ENCODE peak calls at places on chromosomes 7 and 10, in five cellular contexts. Y is hepatocyte; F is PC-9; H is CD8-positive, alpha-beta memory T cell; L is uterus. B is an unnamed sample. For H3K4me1, the result is how much of the 10 kb centered on the place peaks cover.

GRCh38 chr7:1065263-1066260 is 21.2 kb downstream of the GPR146 start:
- DNase-seq in Y (peak), F (peak), H (peak), L (peak), B (peak)

GRCh38 chr7:29989257-29989995 is at the start of gene SCRN1:
- DNase-seq in Y (peak), F (peak), H (peak), L (peak), B (peak)

GRCh38 chr7:54680377-54681005 is 78.5 kb downstream of the SEC61G start:
- DNase-seq in Y (no peak), F (no peak), H (no peak), L (no peak), B (no peak)

GRCh38 chr10:119103687-119104652 is at the start of gene DENND10:
- DNase-seq in Y (peak), F (peak), H (peak), L (peak), B (peak)

GRCh38 chr10:30433286-30433778 is 652 bp upstream of the MAP3K8 start:
- DNase-seq in Y (peak), F (peak), H (no peak), L (peak), B (peak)

GRCh38 chr7:23893172-23893941 is 183.3 kb downstream of the STK31 start:
- DNase-seq in Y (peak), F (no peak), H (no peak), L (no peak), B (no peak)

GRCh38 chr7:44104880-44105771 is 981 bp downstream of the AEBP1 start:
- DNase-seq in Y (peak), F (no peak), H (no peak), L (peak), B (no peak)

GRCh38 chr10:44348496-44348895 is 36.4 kb downstream of the CXCL12 start:
- DNase-seq in Y (no peak), F (no peak), H (no peak), L (no peak), B (no peak)

GRCh38 chr7:38382627-38383026 is 109.2 kb upstream of the TARP start:
- DNase-seq in Y (no peak), F (no peak), H (no peak), L (no peak), B (no peak)

GRCh38 chr7:117445206-117445605 is 17.9 kb upstream of the ASZ1 start:
- DNase-seq in Y (peak), F (peak), H (no peak), L (no peak), B (no peak)

GRCh38 chr7:159025161-159025779 is 119.4 kb downstream of the VIPR2 start:
- DNase-seq in Y (no peak), F (no peak), H (no peak), L (peak), B (peak)

GRCh38 chr10:90199098-90199497 is 497.7 kb downstream of the KIF20B start:
- DNase-seq in Y (no peak), F (no peak), H (no peak), L (no peak), B (no peak)

GRCh38 chr10:48461623-48462481 is 143.0 kb downstream of the ARHGAP22 start:
- DNase-seq in Y (no peak), F (no peak), H (no peak), L (no peak), B (no peak)

GRCh38 chr10:84360634-84361365 is 32.4 kb downstream of the CCSER2 start:
- DNase-seq in Y (no peak), F (no peak), H (no peak), L (no peak), B (no peak)

GRCh38 chr10:132876967-132877366 is 65.4 kb downstream of the CFAP46 start:
- DNase-seq in Y (no peak), F (no peak), H (no peak), L (peak), B (peak)

GRCh38 chr7:33842141-33842540 is 63.2 kb upstream of the BMPER start:
- DNase-seq in Y (no peak), F (no peak), H (no peak), L (no peak), B (no peak)

GRCh38 chr10:78959901-78960300 is 108.9 kb upstream of the ZMIZ1 start:
- DNase-seq in Y (peak), F (no peak), H (no peak), L (peak), B (no peak)

GRCh38 chr10:12235796-12236195 is 39.8 kb downstream of the CDC123 start:
- DNase-seq in Y (no peak), F (no peak), H (no peak), L (no peak), B (no peak)

GRCh38 chr7:91869661-91870060 is 10.8 kb downstream of the MTERF1 start:
- DNase-seq in Y (no peak), F (no peak), H (no peak), L (no peak), B (no peak)

GRCh38 chr10:71600856-71601255 is 118.7 kb downstream of the C10orf105 start:
- DNase-seq in Y (no peak), F (no peak), H (no peak), L (no peak), B (no peak)

GRCh38 chr10:117168729-117169128 is 28.6 kb upstream of the KCNK18 start:
- DNase-seq in Y (no peak), F (no peak), H (no peak), L (no peak), B (no peak)

GRCh38 chr7:157397751-157398691 is 61.2 kb downstream of the DNAJB6 start:
- DNase-seq in Y (peak), F (no peak), H (no peak), L (peak), B (no peak)

GRCh38 chr7:44393238-44394111 is 68.1 kb upstream of the CAMK2B start:
- DNase-seq in Y (no peak), F (no peak), H (no peak), L (no peak), B (no peak)

GRCh38 chr10:25177093-25177753 is 2.4 kb downstream of the GPR158 start:
- DNase-seq in Y (no peak), F (no peak), H (no peak), L (no peak), B (no peak)

GRCh38 chr10:69473304-69473985 is 22.2 kb downstream of the TSPAN15 start:
- DNase-seq in Y (no peak), F (no peak), H (no peak), L (peak), B (no peak)

GRCh38 chr7:42886129-42886528 is 25.7 kb downstream of the C7orf25 start:
- DNase-seq in Y (no peak), F (no peak), H (no peak), L (no peak), B (no peak)

GRCh38 chr10:76643465-76643864 is 994.1 kb downstream of the KCNMA1 start:
- DNase-seq in Y (peak), F (no peak), H (no peak), L (peak), B (no peak)

GRCh38 chr10:58734116-58734515 is 221.4 kb downstream of the BICC1 start:
- DNase-seq in Y (no peak), F (no peak), H (no peak), L (no peak), B (no peak)

GRCh38 chr10:58727633-58728032 is 215.0 kb downstream of the BICC1 start:
- DNase-seq in Y (no peak), F (no peak), H (no peak), L (no peak), B (no peak)

GRCh38 chr10:58733436-58733835 is 220.8 kb downstream of the BICC1 start:
- DNase-seq in Y (no peak), F (no peak), H (no peak), L (no peak), B (no peak)

GRCh38 chr10:58735087-58735486 is 222.4 kb downstream of the BICC1 start:
- DNase-seq in Y (no peak), F (no peak), H (no peak), L (no peak), B (no peak)

DNA sequence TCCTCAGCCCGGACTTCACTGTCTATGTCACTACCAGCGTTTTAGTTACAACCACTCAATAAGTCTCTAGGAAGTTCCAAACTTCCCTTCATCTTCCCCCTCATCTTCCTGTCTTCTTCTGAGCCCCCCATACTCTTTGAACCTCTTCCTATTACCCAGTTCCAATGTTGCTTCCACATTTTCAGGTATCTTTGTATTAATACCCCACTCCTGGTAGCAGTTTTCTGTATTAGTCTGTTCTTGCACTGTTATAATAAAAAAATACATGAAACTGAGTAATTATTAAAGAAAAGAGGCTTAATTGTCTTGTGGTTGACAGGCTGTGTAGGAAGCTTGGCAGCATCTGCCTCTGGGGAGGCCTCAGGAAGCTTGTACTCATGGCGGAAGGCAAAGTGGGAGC is 218.6 kb downstream of the BICC1 start:
- DNase-seq in Y (no peak), F (no peak), H (no peak), L (no peak), B (no peak)
- H3K4me1 ChIP-seq in Y (under half), F (under half), H (under half), L (under half), B (under half)

GRCh38 chr10:46547881-46548780 is 8.3 kb downstream of the GPRIN2 start:
- DNase-seq in Y (no peak), F (no peak), H (no peak), L (no peak), B (peak)

GRCh38 chr10:46546591-46547330 is 9.7 kb downstream of the GPRIN2 start:
- DNase-seq in Y (no peak), F (no peak), H (no peak), L (no peak), B (peak)

GRCh38 chr10:46548781-46549090 is 7.7 kb downstream of the GPRIN2 start:
- DNase-seq in Y (no peak), F (no peak), H (no peak), L (no peak), B (no peak)

GRCh38 chr10:46545861-46546590 is 10.4 kb downstream of the GPRIN2 start:
- DNase-seq in Y (no peak), F (no peak), H (no peak), L (no peak), B (no peak)

GRCh38 chr10:46547331-46547880 is 9.1 kb downstream of the GPRIN2 start:
- DNase-seq in Y (no peak), F (no peak), H (no peak), L (no peak), B (peak)
- H3K4me1 ChIP-seq in Y (under half), F (under half), H (under half), L (under half), B (under half)

GRCh38 chr7:149718730-149719049 is 54.7 kb downstream of the ZNF467 start:
- DNase-seq in Y (no peak), F (no peak), H (no peak), L (no peak), B (no peak)
- H3K4me1 ChIP-seq in Y (under half), F (under half), H (under half), L (under half), B (under half)

DNA sequence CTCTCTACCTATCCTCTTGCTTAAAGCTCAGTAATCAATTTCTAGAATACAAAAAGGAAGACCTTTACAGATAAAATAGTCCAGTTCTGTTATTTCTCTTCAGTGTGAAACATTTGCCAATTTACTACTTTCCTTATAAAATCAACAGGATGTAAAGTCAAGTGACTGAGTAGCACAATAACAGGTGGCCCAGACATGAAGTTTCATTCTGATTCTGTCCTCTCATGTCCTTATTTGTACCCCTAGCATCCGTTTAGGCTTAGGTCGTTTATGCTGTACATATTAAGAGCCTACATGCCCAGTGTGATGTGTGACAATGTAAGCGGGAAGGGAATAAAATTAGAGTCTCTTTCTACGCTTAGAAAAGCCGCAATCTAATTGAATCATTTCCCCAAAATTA is 29.2 kb downstream of the EPC1 start:
- DNase-seq in Y (no peak), F (no peak), H (peak), L (no peak), B (no peak)
- H3K4me1 ChIP-seq in Y (under half), F (under half), H (half or more), L (under half), B (under half)

GRCh38 chr10:97474918-97475317 is 23.3 kb downstream of the MMS19 start:
- DNase-seq in Y (no peak), F (no peak), H (no peak), L (no peak), B (no peak)
- H3K4me1 ChIP-seq in Y (under half), F (under half), H (under half), L (under half), B (under half)

GRCh38 chr7:27890205-27890849 is 150.4 kb downstream of the TAX1BP1 start:
- DNase-seq in Y (no peak), F (peak), H (no peak), L (no peak), B (no peak)
- H3K4me1 ChIP-seq in Y (under half), F (under half), H (under half), L (under half), B (under half)

DNA sequence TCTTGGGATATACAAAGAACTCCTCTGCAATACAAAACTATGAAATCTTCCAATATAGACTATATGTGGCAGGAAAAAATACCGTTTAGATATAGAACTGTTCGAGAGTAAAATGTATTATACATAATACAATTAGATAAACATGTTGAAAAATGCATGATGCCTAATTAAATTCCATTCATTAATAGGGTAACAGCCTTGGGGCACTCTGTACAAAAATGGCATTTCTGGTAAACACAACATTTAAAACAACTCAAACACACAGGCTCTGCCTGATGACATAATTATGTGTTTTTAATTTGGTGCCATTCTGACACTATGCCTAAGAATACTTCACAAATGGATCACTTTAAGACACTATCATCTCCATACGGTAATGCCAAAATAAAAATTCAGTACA is 180.9 kb downstream of the FAM107B start:
- DNase-seq in Y (no peak), F (no peak), H (no peak), L (no peak), B (no peak)
- H3K4me1 ChIP-seq in Y (under half), F (half or more), H (under half), L (under half), B (under half)

B was measured in left lung.